ENCODE peak calls at places on chromosomes 11 and 22, in six cellular contexts. Z is H9; X is CD4-positive, CD25-positive, alpha-beta regulatory T cell; C is mesendoderm; R is cardiac muscle cell; G is upper lobe of left lung. E is an unnamed sample.

GRCh38 chr11:56624661-56625110 is 10.0 kb upstream of the OR5M1 start:
- DNase-seq in Z (no peak), X (no peak), C (peak; percentile 91), R (peak; percentile 55), G (no peak), E (no peak)

GRCh38 chr11:76629853-76630599 is 40.5 kb downstream of the LRRC32 start:
- DNase-seq in Z (no peak), X (no peak), C (no peak), R (no peak), G (peak; percentile 81), E (peak; percentile 90)

GRCh38 chr22:29338398-29338797 is 22.9 kb upstream of the RASL10A start:
- DNase-seq in Z (no peak), X (no peak), C (no peak), R (no peak), G (no peak), E (no peak)

GRCh38 chr11:75447415-75447814 is 14.4 kb upstream of the KLHL35 start:
- DNase-seq in Z (no peak), X (no peak), C (no peak), R (no peak), G (no peak), E (no peak)

GRCh38 chr22:19705181-19705934 is 8.9 kb upstream of the SEPTIN5 start:
- DNase-seq in Z (peak; percentile 96), X (no peak), C (peak; percentile 96), R (no peak), G (peak; percentile 9), E (peak; percentile 41)

GRCh38 chr11:59865031-59865430 is 1.3 kb downstream of the TCN1 start:
- DNase-seq in Z (no peak), X (no peak), C (no peak), R (no peak), G (no peak), E (no peak)

GRCh38 chr11:63532799-63533475 is 3.7 kb upstream of the PLAAT4 start:
- DNase-seq in Z (peak; percentile 49), X (no peak), C (peak; percentile 77), R (no peak), G (no peak), E (no peak)

GRCh38 chr11:71452354-71453020 is 516 bp upstream of the NADSYN1 start:
- DNase-seq in Z (peak; percentile 52), X (peak; percentile 80), C (peak; percentile 9), R (peak; percentile 23), G (peak; percentile 66), E (peak; percentile 83)

GRCh38 chr11:95985174-95985808 is 61.4 kb upstream of the MTMR2 start:
- DNase-seq in Z (no peak), X (no peak), C (no peak), R (no peak), G (no peak), E (no peak)

GRCh38 chr11:63573881-63574855 is 11.0 kb upstream of the PLAAT2 start:
- DNase-seq in Z (peak; percentile 31), X (peak; percentile 12), C (peak; percentile 16), R (peak; percentile 34), G (peak; percentile 71), E (no peak)

GRCh38 chr11:112163875-112164521 is at the start of gene IL18:
- DNase-seq in Z (peak; percentile 67), X (no peak), C (peak; percentile 56), R (peak; percentile 31), G (peak; percentile 88), E (peak; percentile 65)

GRCh38 chr22:36398602-36399472 is 11.1 kb upstream of the MYH9 start:
- DNase-seq in Z (no peak), X (no peak), C (no peak), R (no peak), G (no peak), E (no peak)

GRCh38 chr11:56089697-56090096 is 3.4 kb upstream of the OR8I2 start:
- DNase-seq in Z (no peak), X (no peak), C (peak; percentile 7), R (no peak), G (no peak), E (no peak)

GRCh38 chr11:76903325-76903724 is 42.6 kb downstream of the ACER3 start:
- DNase-seq in Z (peak; percentile 68), X (no peak), C (peak; percentile 93), R (no peak), G (no peak), E (no peak)

DNA sequence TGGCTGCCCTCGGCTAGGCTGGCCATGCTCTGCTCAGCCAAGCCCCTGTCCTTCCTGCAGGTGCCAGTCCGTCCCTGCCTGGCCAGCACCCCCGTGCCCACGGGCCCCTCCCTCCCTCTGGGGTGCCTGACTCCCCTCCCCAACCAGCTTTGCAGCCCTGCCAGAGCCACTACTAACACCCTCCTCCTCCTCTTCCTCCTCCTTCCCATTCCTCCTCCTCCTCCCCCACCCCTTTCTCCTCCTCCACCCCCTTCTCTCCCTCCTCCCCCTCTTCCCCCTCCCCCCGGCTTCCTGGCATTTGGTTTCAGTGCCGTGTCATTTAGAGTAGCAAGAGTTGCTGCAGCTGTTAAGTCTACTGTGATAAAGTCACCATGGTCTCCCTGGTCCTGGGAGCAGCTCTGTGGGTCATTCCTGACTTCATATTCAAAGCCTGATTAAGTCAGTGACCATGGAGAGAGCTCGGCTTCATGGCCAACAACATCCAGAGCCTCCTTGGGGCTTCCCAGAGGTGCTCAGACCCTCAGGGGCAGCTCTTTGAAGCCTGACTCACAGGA is 78.5 kb downstream of the PIWIL3 start:
- DNase-seq in Z (peak; percentile 66), X (no peak), C (peak; percentile 82), R (peak; percentile 42), G (peak; percentile 80), E (peak; percentile 85)
- H3K4me1 ChIP-seq in Z (peaks cover 3% of the 10 kb centered on the region), X (no peaks in the 10 kb centered on the region), C (peaks cover 2% of the 10 kb centered on the region), R (peaks cover 5% of the 10 kb centered on the region), G (peaks cover 28% of the 10 kb centered on the region), E (peaks cover 21% of the 10 kb centered on the region)

GRCh38 chr22:46577361-46578249 is 40.2 kb upstream of the CELSR1 start:
- DNase-seq in Z (peak; percentile 26), X (peak; percentile 15), C (no peak), R (no peak), G (peak; percentile 25), E (peak; percentile 83)

GRCh38 chr22:46574993-46575914 is 37.8 kb upstream of the CELSR1 start:
- DNase-seq in Z (peak; percentile 61), X (no peak), C (peak; percentile 91), R (peak; percentile 43), G (peak; percentile 59), E (peak; percentile 81)

GRCh38 chr22:46578251-46578823 is 40.9 kb upstream of the CELSR1 start:
- DNase-seq in Z (peak; percentile 26), X (no peak), C (no peak), R (no peak), G (peak; percentile 64), E (peak; percentile 59)

GRCh38 chr22:46575915-46576555 is 38.6 kb upstream of the CELSR1 start:
- DNase-seq in Z (peak; percentile 74), X (no peak), C (peak; percentile 82), R (peak; percentile 38), G (peak; percentile 63), E (peak; percentile 73)

DNA sequence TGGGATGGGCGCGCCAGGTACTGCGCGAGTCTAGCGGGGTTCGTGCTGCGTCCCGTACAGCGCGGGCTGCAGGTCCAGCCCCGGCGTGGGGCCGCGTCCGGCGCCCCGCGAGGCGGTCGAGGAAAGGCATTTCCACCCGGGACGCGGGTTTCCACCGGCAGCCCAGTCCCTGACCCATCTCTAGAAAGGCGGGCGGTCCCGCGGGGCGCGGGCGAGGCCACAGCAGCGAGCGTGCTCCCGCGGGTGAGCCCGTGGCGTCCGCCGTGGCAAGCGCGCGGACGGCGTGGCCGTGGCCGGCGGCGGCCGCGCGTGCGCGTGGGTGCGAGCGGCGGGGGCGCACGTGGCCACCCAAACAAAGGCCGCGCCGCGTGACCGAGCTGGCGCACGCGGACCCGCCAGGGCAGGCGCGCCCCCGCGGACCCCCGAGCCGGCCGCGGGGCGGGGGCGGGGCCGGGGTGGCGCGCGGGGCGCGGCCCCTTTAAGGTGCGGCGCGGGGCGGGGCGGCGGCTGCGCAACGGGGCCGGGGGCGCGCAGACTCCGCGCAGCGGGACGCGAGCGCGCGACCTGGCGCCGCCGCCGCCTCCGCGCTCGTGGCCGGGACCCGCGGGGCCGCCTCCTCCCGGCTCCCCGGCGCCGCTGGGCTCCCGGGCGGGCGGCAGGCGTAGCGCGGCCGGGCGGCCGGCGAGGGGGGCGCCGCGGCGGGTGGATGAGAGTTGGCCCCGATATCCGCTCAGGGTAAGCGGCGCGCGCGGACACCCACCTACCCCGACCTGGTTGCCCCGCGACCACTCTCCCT is 39.3 kb upstream of the CELSR1 start:
- DNase-seq in Z (peak; percentile 30), X (peak; percentile 59), C (peak; percentile 45), R (peak; percentile 82), G (peak; percentile 57), E (peak; percentile 82)
- H3K4me1 ChIP-seq in Z (no peaks in the 10 kb centered on the region), X (peaks cover 35% of the 10 kb centered on the region), C (peaks cover 3% of the 10 kb centered on the region), R (peaks cover 39% of the 10 kb centered on the region), G (peaks cover 57% of the 10 kb centered on the region), E (peaks cover 24% of the 10 kb centered on the region)

GRCh38 chr11:114088216-114088615 is 28.7 kb downstream of the ZBTB16 start:
- DNase-seq in Z (no peak), X (no peak), C (no peak), R (no peak), G (no peak), E (no peak)

GRCh38 chr11:114085965-114086364 is 26.5 kb downstream of the ZBTB16 start:
- DNase-seq in Z (no peak), X (no peak), C (no peak), R (no peak), G (peak; percentile 57), E (no peak)

GRCh38 chr11:114087028-114087427 is 27.5 kb downstream of the ZBTB16 start:
- DNase-seq in Z (no peak), X (no peak), C (no peak), R (no peak), G (no peak), E (no peak)

GRCh38 chr11:114084414-114084813 is 24.9 kb downstream of the ZBTB16 start:
- DNase-seq in Z (no peak), X (no peak), C (no peak), R (no peak), G (no peak), E (no peak)

DNA sequence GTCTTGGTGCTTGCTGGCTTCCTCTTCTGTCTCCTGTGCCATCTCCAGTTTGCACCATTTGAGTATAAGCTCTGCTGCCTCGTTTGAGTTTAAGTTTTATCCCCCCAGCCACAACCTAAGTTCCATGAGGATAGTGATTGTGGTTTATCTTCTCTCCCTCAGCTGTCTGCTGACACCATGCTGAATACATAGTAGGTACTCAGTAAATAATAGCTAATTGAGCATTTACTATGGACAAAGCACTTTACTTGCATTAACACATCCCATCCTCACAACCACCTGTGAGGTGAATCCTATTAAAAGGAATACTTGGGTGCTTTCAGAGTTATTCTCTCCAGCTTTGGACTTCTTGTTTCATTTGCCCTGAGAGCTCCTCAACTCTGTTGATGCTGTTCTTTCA is 26.9 kb downstream of the ZBTB16 start:
- DNase-seq in Z (no peak), X (no peak), C (no peak), R (no peak), G (peak; percentile 17), E (no peak)
- H3K4me1 ChIP-seq in Z (no peaks in the 10 kb centered on the region), X (no peaks in the 10 kb centered on the region), C (no peaks in the 10 kb centered on the region), R (peaks cover 10% of the 10 kb centered on the region), G (peaks cover 100% of the 10 kb centered on the region), E (peaks cover 8% of the 10 kb centered on the region)

GRCh38 chr11:10899542-10899830 is 41.6 kb upstream of the ZBED5 start:
- DNase-seq in Z (no peak), X (no peak), C (no peak), R (no peak), G (peak; percentile 34), E (peak; percentile 76)

GRCh38 chr11:10902301-10902700 is 44.4 kb upstream of the ZBED5 start:
- DNase-seq in Z (no peak), X (no peak), C (no peak), R (no peak), G (no peak), E (no peak)

GRCh38 chr11:10906521-10906920 is 48.7 kb upstream of the ZBED5 start:
- DNase-seq in Z (no peak), X (no peak), C (no peak), R (no peak), G (no peak), E (no peak)

GRCh38 chr11:10900686-10901415 is 43.0 kb upstream of the ZBED5 start:
- DNase-seq in Z (no peak), X (no peak), C (no peak), R (peak; percentile 19), G (no peak), E (no peak)

GRCh38 chr11:10902756-10903155 is 44.9 kb upstream of the ZBED5 start:
- DNase-seq in Z (no peak), X (no peak), C (no peak), R (no peak), G (no peak), E (no peak)
- H3K4me1 ChIP-seq in Z (no peaks in the 10 kb centered on the region), X (no peaks in the 10 kb centered on the region), C (no peaks in the 10 kb centered on the region), R (peaks cover 36% of the 10 kb centered on the region), G (peaks cover 23% of the 10 kb centered on the region), E (peaks cover 5% of the 10 kb centered on the region)

E was measured in kidney.